ENCODE peak calls at places on chromosome X, in five cellular contexts. B, A, Q, W and U are unnamed samples.

GRCh38 chrX:38618152-38618551 is 56.8 kb downstream of the TSPAN7 start:
- DNase-seq in B (no peak), A (no peak), Q (no peak), W (peak), U (no peak)

GRCh38 chrX:34275710-34276109 is 143.6 kb upstream of the FAM47A start:
- DNase-seq in B (no peak), A (no peak), Q (no peak), W (peak), U (no peak)

GRCh38 chrX:95860127-95860526 is 824.5 kb upstream of the DIAPH2 start:
- DNase-seq in B (no peak), A (no peak), Q (no peak), W (peak), U (no peak)

GRCh38 chrX:31223817-31224216 is 152.0 kb upstream of the FTHL17 start:
- DNase-seq in B (peak), A (no peak), Q (peak), W (no peak), U (no peak)

GRCh38 chrX:120310861-120311631 is at the start of gene TMEM255A:
- DNase-seq in B (peak), A (no peak), Q (no peak), W (no peak), U (no peak)

GRCh38 chrX:153440556-153441135 is 5.2 kb downstream of the TREX2 start:
- DNase-seq in B (no peak), A (no peak), Q (no peak), W (no peak), U (no peak)

GRCh38 chrX:50881028-50881427 is 29.5 kb upstream of the BMP15 start:
- DNase-seq in B (no peak), A (no peak), Q (no peak), W (no peak), U (no peak)

GRCh38 chrX:153802513-153803045 is 8.1 kb downstream of the SSR4 start:
- DNase-seq in B (no peak), A (no peak), Q (no peak), W (no peak), U (no peak)

GRCh38 chrX:100368167-100368566 is 41.9 kb downstream of the PCDH19 start:
- DNase-seq in B (no peak), A (no peak), Q (peak), W (peak), U (no peak)

GRCh38 chrX:123878177-123878576 is 18.3 kb downstream of the XIAP start:
- DNase-seq in B (peak), A (no peak), Q (peak), W (peak), U (no peak)